ENCODE peak calls at places on chromosomes 4 and X, in four cellular contexts. W is immature natural killer cell, E is fibroblast of lung, N is endodermal cell. Y is an unnamed sample.

GRCh38 chrX:132491191-132491590 is 2.4 kb upstream of the MBNL3 start:
- DNase-seq in W (peak), E (no peak), N (no peak), Y (no peak)

GRCh38 chr4:147975902-147976301 is 244.0 kb downstream of the ARHGAP10 start:
- DNase-seq in W (no peak), N (no peak), E (peak), Y (no peak)

GRCh38 chr4:3613980-3614730 is 81.9 kb upstream of the LRPAP1 start:
- DNase-seq in W (no peak), E (no peak), N (peak), Y (no peak)

GRCh38 chr4:2745981-2746806 is 9.9 kb downstream of the TNIP2 start:
- DNase-seq in E (peak), W (peak), N (no peak), Y (no peak)

GRCh38 chr4:14178421-14178820 is 550.9 kb upstream of the BOD1L1 start:
- DNase-seq in W (no peak), N (no peak), E (peak), Y (peak)

GRCh38 chr4:23904639-23905061 is 14.8 kb upstream of the PPARGC1A start:
- DNase-seq in W (no peak), E (peak), N (no peak), Y (no peak)

GRCh38 chr4:101393256-101393655 is 45.9 kb upstream of the PPP3CA start:
- DNase-seq in E (peak), W (no peak), N (no peak), Y (peak)

GRCh38 chr4:71186257-71186565 is 152.6 kb upstream of the SLC4A4 start:
- DNase-seq in W (no peak), N (no peak), E (no peak), Y (no peak)

GRCh38 chr4:104930298-104930697 is 216.4 kb upstream of the TET2 start:
- DNase-seq in W (no peak), N (no peak), E (no peak), Y (no peak)

GRCh38 chr4:84632092-84632491 is 49.2 kb downstream of the CDS1 start:
- DNase-seq in N (no peak), W (no peak), E (peak), Y (peak)

GRCh38 chrX:123108513-123109427 is 75.3 kb upstream of the GRIA3 start:
- DNase-seq in N (no peak), W (no peak), E (no peak), Y (no peak)

GRCh38 chr4:46389301-46389761 is 597 bp downstream of the GABRA2 start:
- DNase-seq in W (no peak), E (no peak), N (peak), Y (no peak)

GRCh38 chrX:20362268-20363002 is 95.7 kb upstream of the RPS6KA3 start:
- DNase-seq in N (no peak), E (peak), W (no peak), Y (no peak)